ENCODE peak calls at places on chromosomes 12 and 14, in nine cellular contexts. One of them, this sample, is unnamed.

GRCh38 chr12:49776413-49776812 is 35.1 kb downstream of the TMBIM6 start:
- DNase-seq in CD8-positive, alpha-beta memory T cell: peak
- DNase-seq in Panc1: peak
- DNase-seq in heart right ventricle: peak
- DNase-seq in heart left ventricle: peak
- DNase-seq in CD8-positive, alpha-beta T cell: peak
- DNase-seq in fibroblast of the aortic adventitia: peak
- DNase-seq in endodermal cell: peak
- DNase-seq in GM23338: peak
- DNase-seq in this sample: peak

GRCh38 chr14:22814945-22815713 is at the start of gene SLC7A7:
- DNase-seq in Panc1: no peak
- DNase-seq in endodermal cell: peak
- DNase-seq in fibroblast of the aortic adventitia: peak
- DNase-seq in GM23338: peak
- DNase-seq in heart right ventricle: no peak
- DNase-seq in heart left ventricle: no peak
- DNase-seq in CD8-positive, alpha-beta T cell: no peak
- DNase-seq in CD8-positive, alpha-beta memory T cell: no peak
- DNase-seq in this sample: peak

GRCh38 chr12:72230589-72230988 is 41.6 kb upstream of the TRHDE start:
- DNase-seq in Panc1: no peak
- DNase-seq in heart right ventricle: no peak
- DNase-seq in GM23338: no peak
- DNase-seq in endodermal cell: no peak
- DNase-seq in heart left ventricle: no peak
- DNase-seq in CD8-positive, alpha-beta memory T cell: no peak
- DNase-seq in fibroblast of the aortic adventitia: peak
- DNase-seq in CD8-positive, alpha-beta T cell: no peak
- DNase-seq in this sample: peak

GRCh38 chr12:120692524-120693033 is 5.6 kb downstream of the MLEC start:
- DNase-seq in CD8-positive, alpha-beta T cell: no peak
- DNase-seq in Panc1: no peak
- DNase-seq in heart right ventricle: no peak
- DNase-seq in fibroblast of the aortic adventitia: no peak
- DNase-seq in CD8-positive, alpha-beta memory T cell: no peak
- DNase-seq in GM23338: no peak
- DNase-seq in endodermal cell: no peak
- DNase-seq in heart left ventricle: no peak
- DNase-seq in this sample: peak

GRCh38 chr12:49969027-49969426 is 3.7 kb upstream of the AQP6 start:
- DNase-seq in GM23338: no peak
- DNase-seq in fibroblast of the aortic adventitia: no peak
- DNase-seq in CD8-positive, alpha-beta memory T cell: no peak
- DNase-seq in endodermal cell: no peak
- DNase-seq in Panc1: no peak
- DNase-seq in heart left ventricle: no peak
- DNase-seq in CD8-positive, alpha-beta T cell: no peak
- DNase-seq in heart right ventricle: no peak
- DNase-seq in this sample: no peak

GRCh38 chr12:98821849-98822248 is 176.8 kb downstream of the APAF1 start:
- DNase-seq in heart left ventricle: no peak
- DNase-seq in heart right ventricle: peak
- DNase-seq in Panc1: no peak
- DNase-seq in fibroblast of the aortic adventitia: no peak
- DNase-seq in CD8-positive, alpha-beta memory T cell: no peak
- DNase-seq in GM23338: no peak
- DNase-seq in CD8-positive, alpha-beta T cell: no peak
- DNase-seq in endodermal cell: no peak
- DNase-seq in this sample: peak

GRCh38 chr12:57844725-57845477 is 1.6 kb downstream of the CTDSP2 start:
- DNase-seq in GM23338: peak
- DNase-seq in CD8-positive, alpha-beta memory T cell: no peak
- DNase-seq in heart left ventricle: peak
- DNase-seq in heart right ventricle: peak
- DNase-seq in Panc1: no peak
- DNase-seq in endodermal cell: peak
- DNase-seq in CD8-positive, alpha-beta T cell: peak
- DNase-seq in fibroblast of the aortic adventitia: peak
- DNase-seq in this sample: peak

GRCh38 chr14:94143239-94143638 is 13.8 kb upstream of the IFI27L2 start:
- DNase-seq in GM23338: peak
- DNase-seq in Panc1: no peak
- DNase-seq in heart left ventricle: no peak
- DNase-seq in CD8-positive, alpha-beta T cell: no peak
- DNase-seq in heart right ventricle: no peak
- DNase-seq in CD8-positive, alpha-beta memory T cell: no peak
- DNase-seq in endodermal cell: peak
- DNase-seq in fibroblast of the aortic adventitia: no peak
- DNase-seq in this sample: peak

GRCh38 chr14:32417956-32418552 is 89.0 kb downstream of the AKAP6 start:
- DNase-seq in fibroblast of the aortic adventitia: peak
- DNase-seq in Panc1: no peak
- DNase-seq in CD8-positive, alpha-beta T cell: no peak
- DNase-seq in CD8-positive, alpha-beta memory T cell: no peak
- DNase-seq in GM23338: no peak
- DNase-seq in endodermal cell: no peak
- DNase-seq in heart left ventricle: peak
- DNase-seq in heart right ventricle: peak
- DNase-seq in this sample: peak

GRCh38 chr12:59374783-59375182 is 221.0 kb upstream of the SLC16A7 start:
- DNase-seq in CD8-positive, alpha-beta T cell: no peak
- DNase-seq in endodermal cell: no peak
- DNase-seq in heart right ventricle: no peak
- DNase-seq in fibroblast of the aortic adventitia: no peak
- DNase-seq in GM23338: no peak
- DNase-seq in heart left ventricle: no peak
- DNase-seq in CD8-positive, alpha-beta memory T cell: no peak
- DNase-seq in Panc1: no peak
- DNase-seq in this sample: no peak

GRCh38 chr12:109679716-109680520 is 33.7 kb upstream of the FAM222A start:
- DNase-seq in fibroblast of the aortic adventitia: no peak
- DNase-seq in heart left ventricle: no peak
- DNase-seq in Panc1: no peak
- DNase-seq in endodermal cell: peak
- DNase-seq in heart right ventricle: no peak
- DNase-seq in GM23338: peak
- DNase-seq in CD8-positive, alpha-beta T cell: no peak
- DNase-seq in CD8-positive, alpha-beta memory T cell: no peak
- DNase-seq in this sample: no peak

GRCh38 chr12:14567311-14568195 is at the start of gene PLBD1:
- DNase-seq in endodermal cell: peak
- DNase-seq in GM23338: peak
- DNase-seq in heart right ventricle: peak
- DNase-seq in Panc1: peak
- DNase-seq in CD8-positive, alpha-beta T cell: no peak
- DNase-seq in CD8-positive, alpha-beta memory T cell: no peak
- DNase-seq in heart left ventricle: peak
- DNase-seq in fibroblast of the aortic adventitia: peak
- DNase-seq in this sample: peak

GRCh38 chr14:93008381-93008780 is 85.4 kb downstream of the CHGA start:
- DNase-seq in Panc1: no peak
- DNase-seq in GM23338: no peak
- DNase-seq in heart right ventricle: no peak
- DNase-seq in CD8-positive, alpha-beta memory T cell: no peak
- DNase-seq in endodermal cell: no peak
- DNase-seq in CD8-positive, alpha-beta T cell: no peak
- DNase-seq in fibroblast of the aortic adventitia: peak
- DNase-seq in heart left ventricle: no peak
- DNase-seq in this sample: no peak

GRCh38 chr12:49346659-49347306 is at the start of gene DNAJC22:
- DNase-seq in fibroblast of the aortic adventitia: no peak
- DNase-seq in endodermal cell: peak
- DNase-seq in GM23338: peak
- DNase-seq in Panc1: no peak
- DNase-seq in CD8-positive, alpha-beta T cell: no peak
- DNase-seq in CD8-positive, alpha-beta memory T cell: no peak
- DNase-seq in heart left ventricle: no peak
- DNase-seq in heart right ventricle: no peak
- DNase-seq in this sample: peak

GRCh38 chr14:32980887-32981501 is 42.3 kb downstream of the NPAS3 start:
- DNase-seq in GM23338: no peak
- DNase-seq in heart right ventricle: no peak
- DNase-seq in fibroblast of the aortic adventitia: no peak
- DNase-seq in CD8-positive, alpha-beta T cell: no peak
- DNase-seq in endodermal cell: no peak
- DNase-seq in CD8-positive, alpha-beta memory T cell: no peak
- DNase-seq in Panc1: no peak
- DNase-seq in heart left ventricle: no peak
- DNase-seq in this sample: no peak

GRCh38 chr12:109741286-109741969 is 27.8 kb downstream of the FAM222A start:
- DNase-seq in fibroblast of the aortic adventitia: no peak
- DNase-seq in Panc1: no peak
- DNase-seq in CD8-positive, alpha-beta memory T cell: no peak
- DNase-seq in heart right ventricle: no peak
- DNase-seq in GM23338: no peak
- DNase-seq in CD8-positive, alpha-beta T cell: peak
- DNase-seq in heart left ventricle: peak
- DNase-seq in endodermal cell: peak
- DNase-seq in this sample: no peak

DNA sequence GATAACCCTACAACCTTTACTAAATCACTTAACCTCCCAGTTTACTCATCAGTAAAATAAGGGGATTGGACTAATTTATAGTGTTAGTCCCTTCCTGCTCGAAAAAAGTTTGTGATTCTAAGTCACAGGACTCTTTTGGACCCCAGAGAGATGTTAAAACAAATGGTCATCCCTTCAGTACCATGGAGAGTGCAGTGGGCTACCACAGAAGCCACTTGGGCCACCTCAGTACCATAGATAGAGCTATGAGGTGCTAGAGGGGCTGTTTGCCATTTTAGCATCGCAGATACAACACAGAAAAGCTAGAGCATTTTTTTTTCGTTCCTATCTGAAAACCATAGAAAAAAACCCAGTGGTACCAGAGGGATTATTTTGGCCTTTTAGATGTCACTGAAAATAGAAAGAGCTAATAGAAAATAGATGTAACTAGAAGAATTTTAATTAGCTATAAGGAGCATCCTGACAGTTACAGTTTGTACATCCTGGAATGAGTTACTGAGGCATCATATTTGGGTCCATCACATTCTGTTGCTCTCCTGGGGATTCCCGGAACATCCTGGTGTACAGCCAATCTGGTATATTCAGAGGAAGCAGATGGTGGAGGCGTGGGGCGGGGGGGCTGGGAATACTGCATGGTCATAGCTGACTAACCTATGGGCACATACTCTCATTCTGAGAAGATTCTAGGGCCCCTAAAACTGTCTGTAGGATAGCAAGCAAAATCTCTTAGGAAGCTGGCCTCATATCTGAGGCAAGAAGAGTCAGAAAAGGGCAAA is 2.8 kb downstream of the ZNF219 start:
- DNase-seq in CD8-positive, alpha-beta T cell: no peak
- DNase-seq in Panc1: no peak
- DNase-seq in fibroblast of the aortic adventitia: peak
- DNase-seq in GM23338: peak
- DNase-seq in heart left ventricle: no peak
- DNase-seq in heart right ventricle: peak
- DNase-seq in CD8-positive, alpha-beta memory T cell: no peak
- DNase-seq in endodermal cell: peak
- DNase-seq in this sample: peak
- H3K4me3 ChIP-seq in CD8-positive, alpha-beta T cell: no peak
- H3K4me3 ChIP-seq in Panc1: no peak
- H3K4me3 ChIP-seq in fibroblast of the aortic adventitia: no peak
- H3K4me3 ChIP-seq in GM23338: peak
- H3K4me3 ChIP-seq in heart left ventricle: no peak
- H3K4me3 ChIP-seq in heart right ventricle: no peak
- H3K4me3 ChIP-seq in CD8-positive, alpha-beta memory T cell: no peak
- H3K4me3 ChIP-seq in endodermal cell: no peak
- H3K4me3 ChIP-seq in this sample: no peak

GRCh38 chr14:61502459-61503093 is 181.2 kb downstream of the PRKCH start:
- DNase-seq in CD8-positive, alpha-beta memory T cell: no peak
- DNase-seq in endodermal cell: peak
- DNase-seq in heart left ventricle: no peak
- DNase-seq in CD8-positive, alpha-beta T cell: no peak
- DNase-seq in fibroblast of the aortic adventitia: no peak
- DNase-seq in heart right ventricle: no peak
- DNase-seq in Panc1: no peak
- DNase-seq in GM23338: peak
- DNase-seq in this sample: no peak

GRCh38 chr14:61505815-61506809 is 184.7 kb downstream of the PRKCH start:
- DNase-seq in CD8-positive, alpha-beta T cell: no peak
- DNase-seq in heart left ventricle: no peak
- DNase-seq in Panc1: no peak
- DNase-seq in GM23338: no peak
- DNase-seq in CD8-positive, alpha-beta memory T cell: no peak
- DNase-seq in endodermal cell: no peak
- DNase-seq in heart right ventricle: no peak
- DNase-seq in fibroblast of the aortic adventitia: peak
- DNase-seq in this sample: no peak

GRCh38 chr14:61504841-61505340 is 183.5 kb downstream of the PRKCH start:
- DNase-seq in GM23338: no peak
- DNase-seq in heart right ventricle: no peak
- DNase-seq in Panc1: no peak
- DNase-seq in CD8-positive, alpha-beta memory T cell: no peak
- DNase-seq in fibroblast of the aortic adventitia: no peak
- DNase-seq in endodermal cell: no peak
- DNase-seq in CD8-positive, alpha-beta T cell: no peak
- DNase-seq in heart left ventricle: no peak
- DNase-seq in this sample: no peak

GRCh38 chr14:61501714-61502458 is 180.5 kb downstream of the PRKCH start:
- DNase-seq in fibroblast of the aortic adventitia: no peak
- DNase-seq in CD8-positive, alpha-beta T cell: no peak
- DNase-seq in CD8-positive, alpha-beta memory T cell: no peak
- DNase-seq in heart left ventricle: no peak
- DNase-seq in heart right ventricle: no peak
- DNase-seq in GM23338: no peak
- DNase-seq in Panc1: no peak
- DNase-seq in endodermal cell: no peak
- DNase-seq in this sample: no peak

GRCh38 chr14:61503167-61503801 is 181.9 kb downstream of the PRKCH start:
- DNase-seq in endodermal cell: no peak
- DNase-seq in CD8-positive, alpha-beta T cell: peak
- DNase-seq in Panc1: no peak
- DNase-seq in heart left ventricle: no peak
- DNase-seq in fibroblast of the aortic adventitia: peak
- DNase-seq in GM23338: no peak
- DNase-seq in CD8-positive, alpha-beta memory T cell: peak
- DNase-seq in heart right ventricle: no peak
- DNase-seq in this sample: peak
- H3K4me3 ChIP-seq in endodermal cell: no peak
- H3K4me3 ChIP-seq in CD8-positive, alpha-beta T cell: no peak
- H3K4me3 ChIP-seq in Panc1: no peak
- H3K4me3 ChIP-seq in heart left ventricle: no peak
- H3K4me3 ChIP-seq in fibroblast of the aortic adventitia: no peak
- H3K4me3 ChIP-seq in GM23338: no peak
- H3K4me3 ChIP-seq in CD8-positive, alpha-beta memory T cell: peak
- H3K4me3 ChIP-seq in heart right ventricle: no peak
- H3K4me3 ChIP-seq in this sample: no peak

GRCh38 chr14:74459289-74459946 is 33.4 kb upstream of the SYNDIG1L start:
- DNase-seq in heart right ventricle: no peak
- DNase-seq in CD8-positive, alpha-beta T cell: no peak
- DNase-seq in CD8-positive, alpha-beta memory T cell: no peak
- DNase-seq in endodermal cell: peak
- DNase-seq in fibroblast of the aortic adventitia: peak
- DNase-seq in GM23338: peak
- DNase-seq in heart left ventricle: no peak
- DNase-seq in Panc1: no peak
- DNase-seq in this sample: peak
- H3K4me3 ChIP-seq in heart right ventricle: no peak
- H3K4me3 ChIP-seq in CD8-positive, alpha-beta T cell: no peak
- H3K4me3 ChIP-seq in CD8-positive, alpha-beta memory T cell: no peak
- H3K4me3 ChIP-seq in endodermal cell: no peak
- H3K4me3 ChIP-seq in fibroblast of the aortic adventitia: no peak
- H3K4me3 ChIP-seq in GM23338: no peak
- H3K4me3 ChIP-seq in heart left ventricle: no peak
- H3K4me3 ChIP-seq in Panc1: no peak
- H3K4me3 ChIP-seq in this sample: no peak

GRCh38 chr14:68011629-68012028 is 192.1 kb downstream of the RAD51B start:
- DNase-seq in fibroblast of the aortic adventitia: peak
- DNase-seq in GM23338: no peak
- DNase-seq in Panc1: no peak
- DNase-seq in endodermal cell: no peak
- DNase-seq in heart left ventricle: no peak
- DNase-seq in CD8-positive, alpha-beta memory T cell: no peak
- DNase-seq in heart right ventricle: no peak
- DNase-seq in CD8-positive, alpha-beta T cell: no peak
- DNase-seq in this sample: peak
- H3K4me3 ChIP-seq in fibroblast of the aortic adventitia: no peak
- H3K4me3 ChIP-seq in GM23338: no peak
- H3K4me3 ChIP-seq in Panc1: no peak
- H3K4me3 ChIP-seq in endodermal cell: no peak
- H3K4me3 ChIP-seq in heart left ventricle: peak
- H3K4me3 ChIP-seq in CD8-positive, alpha-beta memory T cell: no peak
- H3K4me3 ChIP-seq in heart right ventricle: no peak
- H3K4me3 ChIP-seq in CD8-positive, alpha-beta T cell: no peak
- H3K4me3 ChIP-seq in this sample: no peak

This sample was measured in choroid plexus epithelial cell.